ENCODE peak calls at places on chromosomes 6 and 20, in nine cellular contexts. P is CD4-positive, alpha-beta memory T cell; U is colonic mucosa; I is A549; B is CD8-positive, alpha-beta T cell; E is psoas muscle; H is MM.1S; A is lung; S is mesendoderm. D is an unnamed sample. For H3K4me1, the result is how much of the 10 kb centered on the place peaks cover.

GRCh38 chr6:41200901-41201783 is at the start of gene TREML2:
- DNase-seq in E (no peak), B (no peak), P (no peak), I (no peak), A (no peak), U (no peak), S (no peak), H (peak), D (no peak)

GRCh38 chr20:946826-947225 is 30.7 kb upstream of the ANGPT4 start:
- DNase-seq in B (no peak), S (no peak), H (no peak), I (no peak), P (no peak), U (no peak), A (no peak), E (no peak), D (no peak)

GRCh38 chr6:104312851-104313250 is 546.9 kb downstream of the HACE1 start:
- DNase-seq in I (no peak), E (no peak), H (no peak), B (no peak), A (no peak), P (no peak), U (no peak), S (no peak), D (no peak)

GRCh38 chr6:37168809-37169457 is 1.0 kb upstream of the PIM1 start:
- DNase-seq in S (peak), P (no peak), A (no peak), U (no peak), I (peak), B (no peak), E (no peak), H (no peak), D (no peak)

GRCh38 chr20:37447688-37448087 is 73.4 kb upstream of the NNAT start:
- DNase-seq in U (no peak), B (no peak), I (no peak), H (no peak), A (no peak), E (no peak), S (no peak), P (no peak), D (no peak)

GRCh38 chr20:5570031-5570430 is 180.2 kb upstream of the SHLD1 start:
- DNase-seq in H (no peak), U (no peak), E (no peak), A (no peak), P (no peak), B (no peak), I (no peak), S (no peak), D (no peak)

GRCh38 chr6:35687658-35688604 is 784 bp downstream of the FKBP5 start:
- DNase-seq in H (peak), E (peak), I (peak), P (peak), U (peak), A (peak), B (peak), S (peak), D (no peak)

GRCh38 chr20:2206957-2207769 is 88.6 kb upstream of the TGM3 start:
- DNase-seq in H (peak), I (peak), B (peak), U (peak), E (peak), A (peak), P (peak), S (peak), D (no peak)

GRCh38 chr20:21706345-21707195 is 1.1 kb downstream of the PAX1 start:
- DNase-seq in B (no peak), H (no peak), A (no peak), U (no peak), S (no peak), P (no peak), E (no peak), I (no peak), D (no peak)

GRCh38 chr20:19813839-19814238 is 55.8 kb downstream of the RIN2 start:
- DNase-seq in I (no peak), H (no peak), E (no peak), U (no peak), P (no peak), A (no peak), S (no peak), B (no peak), D (no peak)

GRCh38 chr20:38369387-38369786 is 23.1 kb downstream of the LBP start:
- DNase-seq in A (no peak), H (no peak), P (no peak), U (no peak), E (no peak), B (no peak), I (no peak), S (peak), D (no peak)

GRCh38 chr6:170037541-170038250 is 253.2 kb downstream of the DLL1 start:
- DNase-seq in A (no peak), H (no peak), P (no peak), I (no peak), B (no peak), U (peak), E (no peak), S (peak), D (no peak)

GRCh38 chr6:7311920-7312615 is 931 bp downstream of the SSR1 start:
- DNase-seq in I (no peak), S (peak), P (peak), E (no peak), B (no peak), H (peak), U (no peak), A (no peak), D (no peak)

GRCh38 chr6:157456524-157456829 is 75.5 kb downstream of the ZDHHC14 start:
- DNase-seq in A (no peak), H (no peak), I (no peak), P (no peak), S (no peak), E (no peak), B (no peak), U (no peak), D (no peak)

GRCh38 chr6:67219336-67219735 is 1415.7 kb upstream of the ADGRB3 start:
- DNase-seq in H (no peak), E (no peak), S (no peak), P (no peak), A (no peak), B (no peak), I (no peak), U (no peak), D (no peak)

GRCh38 chr6:73249998-73250397 is 13.0 kb downstream of the KHDC1 start:
- DNase-seq in S (no peak), B (no peak), A (no peak), E (no peak), U (no peak), I (no peak), H (no peak), P (no peak), D (no peak)

GRCh38 chr6:82113231-82113630 is 134.3 kb downstream of the IBTK start:
- DNase-seq in P (no peak), U (no peak), B (no peak), A (no peak), H (no peak), I (no peak), S (peak), E (no peak), D (no peak)

GRCh38 chr20:62056975-62057374 is 8.7 kb downstream of the TAF4 start:
- DNase-seq in I (no peak), H (no peak), E (no peak), S (no peak), U (no peak), A (no peak), B (no peak), P (no peak), D (no peak)

GRCh38 chr20:17859616-17860232 is 108.9 kb downstream of the SNX5 start:
- DNase-seq in P (peak), S (peak), E (no peak), A (no peak), H (no peak), I (no peak), U (no peak), B (no peak), D (no peak)

GRCh38 chr6:91782789-91783188 is 1195.9 kb upstream of the MAP3K7 start:
- DNase-seq in S (no peak), P (no peak), U (no peak), H (no peak), I (no peak), A (no peak), B (no peak), E (no peak), D (no peak)

GRCh38 chr6:38906582-38906981 is 142.0 kb upstream of the GLP1R start:
- DNase-seq in I (no peak), B (no peak), U (no peak), H (peak), P (no peak), A (no peak), S (no peak), E (no peak), D (no peak)

DNA sequence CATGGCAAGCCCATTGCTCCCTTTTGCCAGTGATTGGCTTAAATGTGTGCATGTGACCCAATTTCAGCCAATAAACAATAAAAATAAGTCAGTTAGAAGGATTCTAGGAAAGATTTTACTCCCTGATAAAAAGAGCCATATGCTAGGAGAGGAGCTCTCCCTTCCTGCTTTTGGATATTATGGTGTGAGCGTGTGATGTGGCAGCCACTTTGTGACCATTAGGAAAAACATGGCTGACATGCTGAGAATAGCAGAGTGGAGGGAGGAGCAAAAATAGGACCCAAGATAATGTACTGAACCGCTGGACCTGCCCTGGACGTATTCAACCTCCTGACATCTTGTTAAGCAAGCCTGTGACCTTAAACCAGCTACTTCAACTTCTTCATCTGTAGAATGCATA is 160.6 kb upstream of the MLN start:
- DNase-seq in H (no peak), U (no peak), B (no peak), S (no peak), A (no peak), I (no peak), P (no peak), E (no peak), D (no peak)
- H3K27ac ChIP-seq in H (no peak), U (no peak), B (no peak), S (no peak), A (no peak), I (no peak), P (no peak), E (no peak), D (no peak)

DNA sequence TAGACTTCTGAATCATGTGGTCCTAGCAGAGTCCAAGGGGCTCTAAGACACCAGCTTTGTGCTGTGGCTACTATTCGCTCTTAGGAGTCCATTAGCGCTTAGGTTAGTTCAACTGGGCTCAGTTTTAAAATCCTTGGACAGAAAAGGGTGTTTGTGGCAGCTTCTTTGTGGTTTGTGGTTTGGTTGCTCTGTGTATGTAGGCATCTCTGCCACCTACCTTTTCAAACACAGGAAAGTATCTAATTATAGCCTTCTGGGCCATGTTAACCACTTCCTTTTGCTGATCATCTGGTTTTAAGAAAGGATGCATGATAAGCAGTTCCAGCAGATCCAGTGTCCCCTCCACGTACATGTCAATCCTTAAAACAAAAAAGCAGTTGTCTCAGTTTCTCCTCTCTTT is 10.8 kb downstream of the GSTA4 start:
- DNase-seq in E (no peak), S (no peak), B (peak), H (peak), U (no peak), P (peak), A (no peak), I (no peak), D (no peak)
- H3K4me3 ChIP-seq in E (no peak), S (no peak), B (no peak), H (peak), U (no peak), P (peak), A (no peak), I (no peak), D (no peak)

GRCh38 chr6:33621396-33622388 is 570 bp downstream of the ITPR3 start:
- DNase-seq in I (no peak), B (no peak), E (peak), H (peak), P (peak), S (peak), A (peak), U (peak), D (no peak)

GRCh38 chr6:33619166-33619565 is 2.0 kb upstream of the ITPR3 start:
- DNase-seq in B (no peak), H (no peak), I (no peak), U (no peak), S (no peak), E (no peak), P (no peak), A (no peak), D (no peak)

GRCh38 chr6:33620158-33620583 is 951 bp upstream of the ITPR3 start:
- DNase-seq in S (peak), B (no peak), P (peak), A (peak), I (no peak), H (peak), E (peak), U (peak), D (no peak)

GRCh38 chr6:33622456-33623431 is 1.6 kb downstream of the ITPR3 start:
- DNase-seq in U (peak), B (no peak), S (peak), E (peak), P (no peak), A (peak), H (no peak), I (no peak), D (no peak)

DNA sequence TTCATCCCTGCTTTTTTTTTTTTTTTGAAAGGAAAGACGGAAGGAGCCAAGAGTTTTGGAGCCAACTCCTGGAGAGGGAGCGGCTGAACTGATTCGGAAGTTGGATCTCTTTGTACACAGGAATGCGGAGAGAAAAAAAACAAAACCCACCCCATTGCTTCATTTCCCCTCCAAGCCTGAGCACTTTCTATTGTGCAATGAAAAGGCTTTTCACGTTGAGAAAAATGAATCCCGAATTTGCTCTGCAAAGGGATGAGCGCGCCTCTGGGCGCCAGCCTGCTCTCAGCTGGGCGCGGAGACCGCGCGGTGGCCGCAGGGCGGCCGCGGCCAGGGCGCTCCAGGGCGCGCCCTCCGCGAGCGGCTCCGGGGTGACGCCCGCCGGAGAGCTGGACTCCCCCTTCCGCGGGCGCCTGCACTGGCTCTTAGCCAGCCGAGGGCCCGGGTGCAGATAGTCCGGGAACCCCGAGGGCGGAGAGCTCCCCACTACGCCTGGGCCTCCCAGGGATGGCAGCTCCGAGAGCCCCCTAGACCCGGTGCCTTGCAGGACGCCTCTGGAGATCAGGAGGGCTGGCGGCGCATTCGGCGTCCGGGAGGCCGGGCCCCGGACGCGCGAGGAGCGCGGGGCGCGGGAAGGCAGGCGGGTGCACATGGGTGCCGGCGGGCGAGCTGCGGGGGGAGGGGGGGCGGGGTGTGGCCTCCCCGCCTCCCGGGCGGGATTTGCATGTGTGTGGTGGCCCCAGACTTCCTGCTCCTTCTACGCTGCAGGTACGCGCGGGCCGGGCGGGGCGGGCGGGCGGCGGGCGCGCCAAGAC is at the start of gene ITPR3:
- DNase-seq in P (peak), B (peak), I (peak), S (peak), A (peak), E (peak), U (peak), H (peak), D (no peak)
- H3K4me1 ChIP-seq in P (under half), B (under half), I (under half), S (under half), A (under half), E (under half), U (under half), H (under half), D (under half)

GRCh38 chr6:129146836-129147366 is 264.0 kb downstream of the LAMA2 start:
- DNase-seq in S (no peak), H (no peak), A (no peak), U (no peak), B (no peak), P (no peak), I (no peak), E (no peak), D (no peak)

GRCh38 chr6:129153257-129153656 is 270.3 kb downstream of the LAMA2 start:
- DNase-seq in B (no peak), A (no peak), H (no peak), U (no peak), I (no peak), S (no peak), P (no peak), E (no peak), D (no peak)

DNA sequence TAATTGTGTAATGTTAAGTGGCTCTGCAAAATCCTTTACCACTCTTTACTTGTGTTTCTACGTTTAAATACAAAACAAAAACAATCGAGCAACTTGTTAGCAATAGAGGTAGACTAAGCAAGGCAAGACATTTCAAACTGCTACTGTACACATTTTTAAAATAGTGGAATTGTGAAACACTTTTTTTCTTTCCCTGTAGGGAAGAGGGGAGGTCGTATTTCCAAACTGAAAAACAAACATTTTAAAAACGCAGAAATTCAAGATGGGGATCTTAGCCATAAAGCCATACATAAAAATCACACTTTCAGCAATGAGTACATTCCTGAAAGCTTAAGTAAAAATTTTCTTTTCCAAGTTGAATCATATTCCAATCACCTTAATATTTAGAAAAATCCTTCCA is 267.5 kb downstream of the LAMA2 start:
- DNase-seq in U (no peak), B (no peak), S (no peak), I (no peak), P (no peak), A (no peak), E (no peak), H (no peak), D (no peak)
- H3K27ac ChIP-seq in U (no peak), B (no peak), S (no peak), I (no peak), P (no peak), A (no peak), E (no peak), H (no peak), D (no peak)

GRCh38 chr20:35447082-35447789 is 8.2 kb upstream of the CEP250 start:
- DNase-seq in A (peak), I (peak), U (peak), E (peak), S (peak), H (peak), B (peak), P (peak), D (peak)
- H3K4me3 ChIP-seq in A (no peak), I (peak), U (peak), E (peak), S (no peak), H (peak), B (no peak), P (no peak), D (peak)

GRCh38 chr6:15434823-15435380 is 189.0 kb downstream of the JARID2 start:
- DNase-seq in A (no peak), E (no peak), S (no peak), I (no peak), H (peak), P (no peak), U (no peak), B (no peak), D (no peak)
- H3K4me1 ChIP-seq in A (under half), E (under half), S (half or more), I (under half), H (half or more), P (half or more), U (under half), B (half or more), D (under half)

GRCh38 chr20:32362924-32363364 is 4.8 kb downstream of the ASXL1 start:
- DNase-seq in A (no peak), B (no peak), U (no peak), S (no peak), I (no peak), P (no peak), H (no peak), E (no peak), D (no peak)
- H3K27ac ChIP-seq in A (no peak), B (no peak), U (no peak), S (no peak), I (no peak), P (peak), H (no peak), E (peak), D (no peak)